ENCODE peak calls at places on chromosomes 4 and X, in seven cellular contexts. C, K, V, N, B, Q and E are unnamed samples.

GRCh38 chrX:16155586-16155985 is 11.7 kb upstream of the MAGEB17 start:
- DNase-seq in C (no peak), K (no peak), V (no peak), N (no peak), B (no peak), Q (no peak), E (no peak)

GRCh38 chr4:182022899-182023298 is 220.3 kb upstream of the TENM3 start:
- DNase-seq in C (no peak), K (no peak), V (no peak), N (no peak), B (no peak), Q (no peak), E (no peak)

GRCh38 chrX:30309139-30309571 is at the start of gene NR0B1:
- DNase-seq in C (no peak), K (no peak), V (no peak), N (no peak), B (no peak), Q (peak; percentile 20), E (no peak)

GRCh38 chr4:152273343-152273742 is 262.5 kb downstream of the FBXW7 start:
- DNase-seq in C (no peak), K (no peak), V (no peak), N (no peak), B (no peak), Q (no peak), E (no peak)

GRCh38 chr4:1958276-1959103 is 50.3 kb downstream of the NELFA start:
- DNase-seq in C (no peak), K (no peak), V (no peak), N (no peak), B (no peak), Q (no peak), E (no peak)

GRCh38 chr4:163063891-163064290 is 102.8 kb downstream of the NAF1 start:
- DNase-seq in C (no peak), K (no peak), V (no peak), N (peak; percentile 6), B (no peak), Q (no peak), E (no peak)

GRCh38 chr4:8371251-8371995 is 69.1 kb downstream of the ACOX3 start:
- DNase-seq in C (peak; percentile 44), K (no peak), V (no peak), N (no peak), B (no peak), Q (no peak), E (no peak)

GRCh38 chrX:134706138-134706537 is 47.9 kb upstream of the PLAC1 start:
- DNase-seq in C (no peak), K (no peak), V (no peak), N (no peak), B (no peak), Q (no peak), E (no peak)

GRCh38 chr4:836781-837301 is 10.9 kb upstream of the CPLX1 start:
- DNase-seq in C (peak; percentile 40), K (no peak), V (no peak), N (no peak), B (no peak), Q (peak; percentile 75), E (no peak)

GRCh38 chr4:31089815-31090214 is 369.6 kb downstream of the PCDH7 start:
- DNase-seq in C (no peak), K (no peak), V (no peak), N (peak; percentile 73), B (no peak), Q (peak; percentile 35), E (no peak)

GRCh38 chrX:17876135-17876534 is 15.0 kb upstream of the RAI2 start:
- DNase-seq in C (no peak), K (no peak), V (no peak), N (no peak), B (no peak), Q (no peak), E (no peak)

GRCh38 chr4:159484049-159484448 is 381.2 kb downstream of the RAPGEF2 start:
- DNase-seq in C (no peak), K (no peak), V (no peak), N (no peak), B (no peak), Q (no peak), E (no peak)

GRCh38 chr4:83125738-83126141 is 11.2 kb upstream of the PLAC8 start:
- DNase-seq in C (no peak), K (no peak), V (no peak), N (no peak), B (peak; percentile 37), Q (no peak), E (peak; percentile 65)

GRCh38 chr4:7394681-7395451 is 39.9 kb downstream of the PSAPL1 start:
- DNase-seq in C (no peak), K (no peak), V (no peak), N (peak; percentile 5), B (peak; percentile 7), Q (no peak), E (peak; percentile 23)

GRCh38 chr4:155608231-155608885 is 58.3 kb upstream of the GUCY1A1 start:
- DNase-seq in C (no peak), K (no peak), V (no peak), N (no peak), B (no peak), Q (no peak), E (no peak)

GRCh38 chrX:114675365-114675764 is 91.5 kb downstream of the HTR2C start:
- DNase-seq in C (no peak), K (no peak), V (no peak), N (no peak), B (no peak), Q (no peak), E (no peak)

GRCh38 chr4:146490106-146490505 is 31.6 kb downstream of the SLC10A7 start:
- DNase-seq in C (no peak), K (no peak), V (no peak), N (no peak), B (no peak), Q (no peak), E (no peak)

GRCh38 chrX:56564921-56565861 is 1.8 kb downstream of the UBQLN2 start:
- DNase-seq in C (no peak), K (no peak), V (no peak), N (no peak), B (no peak), Q (no peak), E (no peak)

GRCh38 chrX:10239611-10240064 is 82.9 kb downstream of the CLCN4 start:
- DNase-seq in C (peak; percentile 76), K (no peak), V (no peak), N (peak; percentile 13), B (no peak), Q (no peak), E (no peak)

GRCh38 chr4:102344520-102344954 is 745 bp downstream of the SLC39A8 start:
- DNase-seq in C (peak; percentile 72), K (peak; percentile 76), V (peak; percentile 76), N (peak; percentile 52), B (peak; percentile 62), Q (no peak), E (peak; percentile 47)

GRCh38 chr4:127352220-127352619 is 280.5 kb upstream of the INTU start:
- DNase-seq in C (no peak), K (no peak), V (no peak), N (no peak), B (no peak), Q (no peak), E (no peak)

GRCh38 chr4:20528508-20528907 is 171.8 kb upstream of the PACRGL start:
- DNase-seq in C (no peak), K (no peak), V (no peak), N (no peak), B (no peak), Q (no peak), E (no peak)

GRCh38 chr4:38237139-38237538 is 276.9 kb downstream of the PTTG2 start:
- DNase-seq in C (no peak), K (no peak), V (no peak), N (peak; percentile 40), B (no peak), Q (no peak), E (no peak)

DNA sequence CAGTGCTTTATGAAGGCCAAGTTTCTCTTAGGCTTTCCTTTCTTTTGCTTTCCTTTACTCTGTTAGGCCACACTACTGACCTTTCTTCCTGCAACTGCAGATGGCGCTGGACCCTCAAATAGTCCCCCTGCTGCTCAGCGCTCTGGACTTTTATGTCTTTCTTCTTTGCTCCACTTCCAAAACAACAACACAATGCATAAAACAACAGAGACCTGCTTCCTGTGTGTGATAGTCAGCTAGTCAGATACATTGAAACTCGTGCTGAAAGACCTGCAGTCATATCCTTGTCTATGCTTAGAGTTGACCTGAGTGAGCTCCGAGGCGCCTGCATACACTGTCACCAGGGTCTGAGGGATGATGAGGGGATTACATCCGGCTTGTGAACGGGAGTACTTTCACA is 108.9 kb upstream of the TEX13D start:
- DNase-seq in C (no peak), K (no peak), V (no peak), N (no peak), B (no peak), Q (no peak), E (peak; percentile 23)
- TF ChIP-seq CTCF in C (no peak), K (no peak), V (no peak), N (no peak), B (no peak), Q (no peak), E (no peak)

GRCh38 chrX:132491191-132491590 is 2.4 kb upstream of the MBNL3 start:
- DNase-seq in C (no peak), K (no peak), V (peak; percentile 3), N (peak; percentile 43), B (peak; percentile 34), Q (peak; percentile 45), E (no peak)
- TF ChIP-seq CTCF in C (no peak), K (no peak), V (no peak), N (no peak), B (peak; percentile 63), Q (peak; percentile 13), E (no peak)

GRCh38 chr4:121938282-121939092 is 13.4 kb downstream of the TRPC3 start:
- DNase-seq in C (no peak), K (no peak), V (no peak), N (no peak), B (no peak), Q (no peak), E (no peak)

GRCh38 chr4:121946644-121947043 is 5.2 kb downstream of the TRPC3 start:
- DNase-seq in C (no peak), K (no peak), V (no peak), N (no peak), B (no peak), Q (no peak), E (no peak)

GRCh38 chr4:121939690-121940089 is 12.2 kb downstream of the TRPC3 start:
- DNase-seq in C (no peak), K (no peak), V (no peak), N (no peak), B (no peak), Q (no peak), E (no peak)

GRCh38 chr4:121943941-121944340 is 7.9 kb downstream of the TRPC3 start:
- DNase-seq in C (no peak), K (peak; percentile 24), V (peak; percentile 31), N (no peak), B (no peak), Q (no peak), E (no peak)
- TF ChIP-seq CTCF in C (no peak), K (peak; percentile 38), V (peak; percentile 31), N (peak; percentile 26), B (no peak), Q (no peak), E (peak; percentile 48)

GRCh38 chrX:18899796-18900380 is 84.0 kb downstream of the PHKA2 start:
- DNase-seq in C (no peak), K (peak; percentile 34), V (peak; percentile 33), N (no peak), B (no peak), Q (no peak), E (no peak)
- TF ChIP-seq CTCF in C (peak; percentile 33), K (peak; percentile 43), V (no peak), N (no peak), B (peak; percentile 14), Q (no peak), E (no peak)